ENCODE peak calls at places on chromosomes 7 and 10, in nine cellular contexts. P, R, N, C, Z, G, W, F and J are unnamed samples.
A peak's percentile ranks its signal among the peaks of the same experiment; 100 is the strongest.

GRCh38 chr10:73480158-73480557 is 15.7 kb downstream of the PPP3CB start:
- DNase-seq in P (peak; percentile 80), R (no peak), N (no peak), C (no peak), Z (no peak), G (peak; percentile 49), W (peak; percentile 69), F (no peak), J (no peak)

GRCh38 chr10:87862644-87863101 is 660 bp downstream of the KLLN start:
- DNase-seq in P (no peak), R (no peak), N (no peak), C (no peak), Z (no peak), G (no peak), W (no peak), F (no peak), J (no peak)

GRCh38 chr10:17872191-17873091 is 63.3 kb downstream of the MRC1 start:
- DNase-seq in P (peak; percentile 37), R (no peak), N (no peak), C (no peak), Z (no peak), G (peak; percentile 27), W (peak; percentile 7), F (no peak), J (peak; percentile 6)

GRCh38 chr7:150938566-150938965 is 39.6 kb downstream of the KCNH2 start:
- DNase-seq in P (no peak), R (no peak), N (no peak), C (no peak), Z (no peak), G (no peak), W (no peak), F (no peak), J (no peak)

GRCh38 chr10:101961591-101962498 is 94.1 kb downstream of the ARMH3 start:
- DNase-seq in P (peak; percentile 80), R (no peak), N (no peak), C (no peak), Z (no peak), G (peak; percentile 60), W (no peak), F (no peak), J (peak; percentile 33)

GRCh38 chr7:158124671-158125079 is 462.9 kb downstream of the PTPRN2 start:
- DNase-seq in P (no peak), R (no peak), N (no peak), C (no peak), Z (no peak), G (no peak), W (no peak), F (no peak), J (no peak)

GRCh38 chr7:2808891-2809660 is 35.0 kb downstream of the GNA12 start:
- DNase-seq in P (no peak), R (no peak), N (no peak), C (no peak), Z (no peak), G (no peak), W (no peak), F (peak; percentile 55), J (no peak)

GRCh38 chr7:23299770-23300300 is 696 bp downstream of the MALSU1 start:
- DNase-seq in P (peak; percentile 23), R (no peak), N (peak; percentile 12), C (no peak), Z (no peak), G (peak; percentile 27), W (no peak), F (peak; percentile 4), J (no peak)

GRCh38 chr7:914521-915194 is 38.3 kb downstream of the GET4 start:
- DNase-seq in P (no peak), R (no peak), N (no peak), C (no peak), Z (no peak), G (no peak), W (no peak), F (no peak), J (no peak)

GRCh38 chr10:77091745-77092144 is 545.9 kb downstream of the KCNMA1 start:
- DNase-seq in P (no peak), R (no peak), N (no peak), C (no peak), Z (no peak), G (no peak), W (no peak), F (no peak), J (no peak)

GRCh38 chr10:14648936-14649335 is 125.8 kb downstream of the FAM107B start:
- DNase-seq in P (no peak), R (no peak), N (no peak), C (no peak), Z (no peak), G (no peak), W (no peak), F (no peak), J (no peak)

GRCh38 chr10:122348951-122349361 is 25.6 kb upstream of the PLEKHA1 start:
- DNase-seq in P (no peak), R (no peak), N (no peak), C (no peak), Z (no peak), G (no peak), W (no peak), F (no peak), J (no peak)

GRCh38 chr7:20442951-20443350 is 112.3 kb downstream of the ITGB8 start:
- DNase-seq in P (no peak), R (no peak), N (no peak), C (no peak), Z (no peak), G (no peak), W (no peak), F (no peak), J (no peak)

GRCh38 chr7:27147211-27148030 is at the start of gene HOXA6:
- DNase-seq in P (no peak), R (no peak), N (no peak), C (no peak), Z (peak; percentile 56), G (peak; percentile 42), W (peak; percentile 63), F (no peak), J (no peak)

GRCh38 chr7:117062300-117062699 is 109.0 kb downstream of the ST7 start:
- DNase-seq in P (no peak), R (no peak), N (no peak), C (no peak), Z (no peak), G (no peak), W (no peak), F (no peak), J (no peak)

GRCh38 chr7:148697950-148698396 is 730 bp upstream of the CUL1 start:
- DNase-seq in P (no peak), R (no peak), N (no peak), C (peak; percentile 3), Z (peak; percentile 85), G (no peak), W (peak; percentile 28), F (no peak), J (no peak)

GRCh38 chr7:150919160-150919559 is 59.0 kb downstream of the KCNH2 start:
- DNase-seq in P (no peak), R (no peak), N (no peak), C (no peak), Z (no peak), G (no peak), W (no peak), F (no peak), J (no peak)

GRCh38 chr10:3907514-3907913 is 122.5 kb upstream of the KLF6 start:
- DNase-seq in P (no peak), R (no peak), N (no peak), C (no peak), Z (no peak), G (peak; percentile 65), W (peak; percentile 85), F (no peak), J (peak; percentile 55)

GRCh38 chr7:1040790-1041189 is 3.6 kb upstream of the GPR146 start:
- DNase-seq in P (peak; percentile 65), R (no peak), N (no peak), C (no peak), Z (no peak), G (peak; percentile 75), W (peak; percentile 59), F (no peak), J (peak; percentile 52)

GRCh38 chr10:44980309-44981171 is 1.9 kb upstream of the DEPP1 start:
- DNase-seq in P (no peak), R (no peak), N (no peak), C (no peak), Z (no peak), G (no peak), W (no peak), F (no peak), J (no peak)

GRCh38 chr7:112383671-112384417 is 66.4 kb upstream of the IFRD1 start:
- DNase-seq in P (no peak), R (no peak), N (no peak), C (no peak), Z (no peak), G (peak; percentile 8), W (no peak), F (no peak), J (no peak)

GRCh38 chr7:151311294-151311864 is 30.2 kb upstream of the NUB1 start:
- DNase-seq in P (no peak), R (no peak), N (no peak), C (no peak), Z (no peak), G (no peak), W (no peak), F (no peak), J (no peak)

GRCh38 chr7:23387583-23387982 is 82.7 kb downstream of the IGF2BP3 start:
- DNase-seq in P (no peak), R (no peak), N (no peak), C (no peak), Z (no peak), G (no peak), W (no peak), F (no peak), J (no peak)

GRCh38 chr7:131250331-131250730 is 77.3 kb upstream of the MKLN1 start:
- DNase-seq in P (no peak), R (no peak), N (no peak), C (no peak), Z (no peak), G (no peak), W (no peak), F (no peak), J (no peak)

GRCh38 chr10:110061687-110062086 is 53.9 kb downstream of the ADD3 start:
- DNase-seq in P (no peak), R (no peak), N (no peak), C (no peak), Z (no peak), G (no peak), W (no peak), F (no peak), J (no peak)

GRCh38 chr7:54419209-54419608 is 123.0 kb upstream of the VSTM2A start:
- DNase-seq in P (no peak), R (no peak), N (no peak), C (no peak), Z (no peak), G (no peak), W (no peak), F (no peak), J (no peak)

GRCh38 chr7:69360913-69361312 is 237.4 kb upstream of the AUTS2 start:
- DNase-seq in P (no peak), R (no peak), N (no peak), C (no peak), Z (no peak), G (no peak), W (no peak), F (no peak), J (no peak)

GRCh38 chr7:92343719-92344118 is 97.9 kb downstream of the ANKIB1 start:
- DNase-seq in P (peak; percentile 8), R (no peak), N (no peak), C (no peak), Z (no peak), G (peak; percentile 1), W (no peak), F (no peak), J (no peak)

GRCh38 chr7:132636581-132636980 is 60.3 kb upstream of the PLXNA4 start:
- DNase-seq in P (no peak), R (no peak), N (no peak), C (no peak), Z (no peak), G (no peak), W (no peak), F (no peak), J (no peak)

GRCh38 chr7:27145167-27145883 is 1.8 kb upstream of the HOXA5 start:
- DNase-seq in P (no peak), R (no peak), N (no peak), C (no peak), Z (no peak), G (no peak), W (no peak), F (no peak), J (no peak)

GRCh38 chr10:58264780-58265179 is 2.9 kb downstream of the IPMK start:
- DNase-seq in P (no peak), R (no peak), N (no peak), C (no peak), Z (no peak), G (no peak), W (no peak), F (no peak), J (no peak)